ENCODE peak calls at places on chromosomes 12 and 14, in four cellular contexts. M is hepatocyte, L is EL, D is colonic mucosa. U is an unnamed sample.

GRCh38 chr14:20632448-20632830 is 9.1 kb downstream of the OR6S1 start:
- DNase-seq in L (no peak), M (no peak), D (no peak), U (no peak)

GRCh38 chr14:61662437-61663311 is 32.6 kb upstream of the HIF1A start:
- DNase-seq in L (peak), D (peak), M (peak), U (no peak)

GRCh38 chr12:124700810-124701594 is 133.6 kb upstream of the NCOR2 start:
- DNase-seq in M (peak), D (no peak), L (peak), U (peak)

GRCh38 chr14:90213099-90213748 is 43.1 kb upstream of the PSMC1 start:
- DNase-seq in M (no peak), L (no peak), D (no peak), U (no peak)

GRCh38 chr14:76948213-76948947 is 80.1 kb downstream of the IRF2BPL start:
- DNase-seq in L (no peak), M (no peak), D (peak), U (peak)

GRCh38 chr12:119020377-119021360 is 39.3 kb downstream of the SRRM4 start:
- DNase-seq in M (peak), D (peak), L (peak), U (peak)

GRCh38 chr14:35257809-35258208 is 34.4 kb upstream of the PSMA6 start:
- DNase-seq in M (no peak), D (no peak), L (no peak), U (no peak)

GRCh38 chr14:94598816-94599655 is 13.2 kb upstream of the SERPINA3 start:
- DNase-seq in M (peak), D (peak), L (peak), U (peak)

GRCh38 chr12:49098035-49098451 is 3.4 kb upstream of the DHH start:
- DNase-seq in D (peak), L (peak), M (peak), U (peak)

GRCh38 chr12:89706551-89707348 is 1.9 kb downstream of the ATP2B1 start:
- DNase-seq in L (peak), D (peak), M (peak), U (no peak)

GRCh38 chr14:88545256-88545655 is 9.6 kb downstream of the PTPN21 start:
- DNase-seq in L (no peak), D (no peak), M (no peak), U (no peak)

GRCh38 chr14:73780391-73780790 is 66.2 kb upstream of the PNMA1 start:
- DNase-seq in D (no peak), M (no peak), L (no peak), U (no peak)

U was measured in body of pancreas.